ENCODE peak calls at places on chromosomes 11 and 22, in five cellular contexts. M, B, L, F and E are unnamed samples.

GRCh38 chr11:42709216-42709615 is 602.6 kb upstream of the API5 start:
- DNase-seq in M (no peak), B (no peak), F (peak), L (no peak), E (no peak)

GRCh38 chr11:118806400-118806799 is 15.4 kb upstream of the DDX6 start:
- DNase-seq in F (no peak), M (no peak), L (no peak), B (no peak), E (no peak)

GRCh38 chr11:127098684-127099083 is 98.1 kb upstream of the KIRREL3 start:
- DNase-seq in M (no peak), F (peak), B (no peak), L (no peak), E (no peak)

GRCh38 chr11:16456366-16456765 is 100.0 kb upstream of the SOX6 start:
- DNase-seq in F (no peak), B (no peak), L (no peak), M (no peak), E (no peak)

GRCh38 chr22:17706451-17706900 is 67.8 kb downstream of the BID start:
- DNase-seq in M (no peak), F (peak), L (peak), B (peak), E (no peak)

GRCh38 chr11:117888140-117888561 is 11.7 kb upstream of the FXYD6 start:
- DNase-seq in F (peak), M (no peak), L (no peak), B (no peak), E (no peak)

GRCh38 chr11:8241373-8242112 is 22.1 kb downstream of the LMO1 start:
- DNase-seq in F (no peak), L (no peak), B (no peak), M (no peak), E (no peak)

GRCh38 chr22:26199665-26200064 is 30.4 kb downstream of the SEZ6L start:
- DNase-seq in M (no peak), B (no peak), F (peak), L (no peak), E (no peak)

GRCh38 chr11:69240332-69241074 is 53.5 kb upstream of the MYEOV start:
- DNase-seq in M (no peak), L (no peak), F (peak), B (no peak), E (peak)

GRCh38 chr11:59259867-59260475 is 47.2 kb upstream of the MPEG1 start:
- DNase-seq in B (no peak), F (peak), M (no peak), L (no peak), E (no peak)

GRCh38 chr22:46561435-46561905 is 24.1 kb upstream of the CELSR1 start:
- DNase-seq in M (no peak), L (no peak), B (peak), F (peak), E (no peak)

GRCh38 chr22:21009638-21010425 is 5.1 kb upstream of the P2RX6 start:
- DNase-seq in F (peak), L (no peak), M (no peak), B (peak), E (peak)

GRCh38 chr11:67998150-67999045 is 5.5 kb downstream of the UNC93B1 start:
- DNase-seq in M (no peak), B (no peak), F (peak), L (peak), E (no peak)

GRCh38 chr11:76209956-76210885 is 3.9 kb upstream of the WNT11 start:
- DNase-seq in L (peak), B (peak), F (peak), M (peak), E (peak)

GRCh38 chr22:30241576-30242371 is 4.8 kb downstream of the LIF start:
- DNase-seq in M (no peak), F (no peak), L (no peak), B (no peak), E (peak)

GRCh38 chr11:8293171-8293570 is 29.5 kb upstream of the LMO1 start:
- DNase-seq in F (peak), L (no peak), M (no peak), B (no peak), E (no peak)

GRCh38 chr11:48109046-48109666 is 107.5 kb upstream of the OR4B1 start:
- DNase-seq in F (no peak), L (no peak), B (peak), M (no peak), E (no peak)
- H3K27ac ChIP-seq in F (peak), L (peak), B (peak), M (peak), E (no peak)

GRCh38 chr22:25174888-25175411 is 24.7 kb upstream of the CRYBB3 start:
- DNase-seq in L (no peak), F (no peak), B (no peak), M (no peak), E (no peak)
- H3K27ac ChIP-seq in L (no peak), F (no peak), B (no peak), M (no peak), E (no peak)

GRCh38 chr22:49893025-49893424 is 25.2 kb downstream of the ALG12 start:
- DNase-seq in B (no peak), F (no peak), M (no peak), L (no peak), E (no peak)

GRCh38 chr22:49894321-49895072 is 23.7 kb downstream of the ALG12 start:
- DNase-seq in F (no peak), M (no peak), B (no peak), L (no peak), E (no peak)

GRCh38 chr22:49889071-49889470 is 29.2 kb downstream of the ALG12 start:
- DNase-seq in L (no peak), B (no peak), M (no peak), F (no peak), E (no peak)

GRCh38 chr22:49896201-49896600 is 22.0 kb downstream of the ALG12 start:
- DNase-seq in B (no peak), F (no peak), L (no peak), M (no peak), E (no peak)

GRCh38 chr22:49892226-49892899 is 25.9 kb downstream of the ALG12 start:
- DNase-seq in M (peak), F (no peak), L (no peak), B (no peak), E (no peak)
- H3K27ac ChIP-seq in M (peak), F (no peak), L (no peak), B (no peak), E (no peak)

DNA sequence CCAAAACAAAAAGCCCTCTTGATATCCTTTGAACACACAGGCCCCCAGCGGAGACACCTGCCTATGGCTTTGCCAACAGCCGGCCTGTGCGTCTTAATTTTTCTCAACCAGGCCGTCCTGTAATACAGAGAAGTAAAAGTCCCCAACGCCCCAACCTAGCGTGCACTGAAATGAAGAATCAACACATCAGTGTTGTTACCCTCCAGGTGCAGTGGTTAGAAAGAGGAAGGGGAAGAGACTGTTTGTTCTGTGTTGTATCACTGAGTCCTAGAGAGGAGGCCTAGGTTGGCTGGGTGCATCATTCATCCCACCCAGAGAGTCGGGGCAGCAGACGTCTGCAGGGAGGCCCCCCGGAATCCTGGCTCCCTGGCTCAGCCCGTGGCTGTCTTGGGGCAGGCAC is 25.7 kb downstream of the SGSM1 start:
- DNase-seq in L (no peak), B (no peak), M (no peak), F (no peak), E (no peak)
- H3K27ac ChIP-seq in L (no peak), B (no peak), M (no peak), F (no peak), E (no peak)

DNA sequence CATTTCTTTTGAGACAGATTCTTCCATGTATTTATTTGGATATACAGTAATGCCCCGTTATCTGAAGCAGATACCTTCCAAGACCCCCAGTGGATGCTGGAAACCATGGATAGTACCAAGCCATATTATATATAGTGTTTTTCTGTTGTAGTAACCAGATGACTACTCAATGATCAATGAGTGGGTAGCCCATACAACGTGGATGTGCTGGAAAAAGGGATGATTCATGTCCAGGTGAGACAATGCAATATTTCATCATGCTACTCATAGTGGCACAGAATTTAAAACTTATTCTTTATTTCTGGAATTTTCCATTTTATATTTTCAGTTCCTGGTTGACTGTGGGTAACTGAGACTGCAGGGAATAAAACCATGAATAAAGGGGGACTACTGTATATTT is 427.5 kb downstream of the METTL15 start:
- DNase-seq in L (no peak), M (no peak), F (no peak), B (no peak), E (no peak)
- H3K27ac ChIP-seq in L (no peak), M (no peak), F (no peak), B (no peak), E (no peak)

GRCh38 chr22:29037340-29037932 is 24.2 kb downstream of the C22orf31 start:
- DNase-seq in B (no peak), L (no peak), M (no peak), F (no peak), E (no peak)
- H3K27ac ChIP-seq in B (no peak), L (no peak), M (no peak), F (no peak), E (no peak)